ENCODE peak calls at places on chromosomes 3 and 15, in four cellular contexts. F is GM12878, K is K562, Q is GM12891. P is an unnamed sample.

GRCh38 chr15:84747423-84748273 is 744 bp upstream of the ZNF592 start:
- DNase-seq in F (no peak), Q (no peak), K (peak), P (peak)

GRCh38 chr3:150014782-150015181 is 44.1 kb upstream of the PFN2 start:
- DNase-seq in F (peak), K (no peak), Q (no peak), P (no peak)

GRCh38 chr3:46716461-46717441 is 918 bp downstream of the PRSS50 start:
- DNase-seq in K (no peak), Q (no peak), F (no peak), P (no peak)

GRCh38 chr3:56977561-56977889 is 82.9 kb upstream of the SPATA12 start:
- DNase-seq in K (no peak), F (no peak), Q (no peak), P (no peak)

GRCh38 chr3:165521131-165521871 is 315.9 kb downstream of the BCHE start:
- DNase-seq in K (no peak), F (no peak), Q (no peak), P (no peak)

GRCh38 chr3:65963787-65964707 is 74.7 kb downstream of the MAGI1 start:
- DNase-seq in K (peak), Q (peak), F (peak), P (no peak)

GRCh38 chr3:12470680-12471079 is 13.6 kb upstream of the TSEN2 start:
- DNase-seq in K (no peak), Q (no peak), F (no peak), P (no peak)

GRCh38 chr3:170585008-170585936 is 603 bp downstream of the SLC7A14 start:
- DNase-seq in Q (no peak), K (no peak), F (no peak), P (no peak)

GRCh38 chr15:46900992-46901391 is 816.3 kb upstream of the SEMA6D start:
- DNase-seq in Q (no peak), K (no peak), F (no peak), P (no peak)

GRCh38 chr3:38054166-38054991 is 15.4 kb downstream of the DLEC1 start:
- DNase-seq in K (no peak), Q (no peak), F (no peak), P (no peak)

GRCh38 chr15:70087708-70088352 is 9.9 kb downstream of the TLE3 start:
- DNase-seq in K (no peak), Q (no peak), F (no peak), P (no peak)

GRCh38 chr3:21290557-21290956 is 460.5 kb downstream of the ZNF385D start:
- DNase-seq in K (no peak), Q (no peak), F (no peak), P (no peak)

GRCh38 chr3:176953106-176954080 is 243.9 kb downstream of the TBL1XR1 start:
- DNase-seq in K (no peak), Q (no peak), F (no peak), P (no peak)

GRCh38 chr3:138408751-138409161 is 25.7 kb upstream of the ESYT3 start:
- DNase-seq in K (no peak), F (no peak), Q (no peak), P (no peak)

GRCh38 chr3:113606539-113607218 is 74.3 kb downstream of the SIDT1 start:
- DNase-seq in Q (peak), K (no peak), F (peak), P (peak)

GRCh38 chr3:53334742-53335141 is 12.6 kb downstream of the DCP1A start:
- DNase-seq in Q (no peak), F (no peak), K (no peak), P (no peak)

GRCh38 chr3:128784228-128784627 is 58.2 kb downstream of the RAB7A start:
- DNase-seq in K (peak), Q (no peak), F (no peak), P (peak)

GRCh38 chr3:189404797-189405484 is 226.2 kb upstream of the TP63 start:
- DNase-seq in Q (no peak), K (no peak), F (peak), P (no peak)

GRCh38 chr15:77104155-77104554 is 33.2 kb upstream of the TSPAN3 start:
- DNase-seq in F (no peak), K (no peak), Q (no peak), P (no peak)

GRCh38 chr3:170536712-170537111 is 49.2 kb downstream of the SLC7A14 start:
- DNase-seq in F (no peak), Q (no peak), K (no peak), P (no peak)

GRCh38 chr15:72203507-72203837 is 5.9 kb upstream of the GRAMD2A start:
- DNase-seq in K (no peak), Q (no peak), F (no peak), P (peak)

GRCh38 chr3:85050806-85051205 is 92.0 kb downstream of the CADM2 start:
- DNase-seq in Q (no peak), F (no peak), K (no peak), P (no peak)

GRCh38 chr3:99579246-99579645 is 59.1 kb upstream of the COL8A1 start:
- DNase-seq in Q (no peak), F (no peak), K (no peak), P (no peak)

GRCh38 chr15:85730001-85730820 is 64.5 kb downstream of the KLHL25 start:
- DNase-seq in Q (no peak), F (no peak), K (peak), P (peak)

GRCh38 chr3:172522871-172523818 is at the start of gene TNFSF10:
- DNase-seq in F (peak), Q (peak), K (peak), P (peak)

GRCh38 chr3:122245513-122246174 is 62.2 kb downstream of the CASR start:
- DNase-seq in K (no peak), F (no peak), Q (no peak), P (no peak)

GRCh38 chr15:58070801-58071418 is 5.4 kb upstream of the ALDH1A2 start:
- DNase-seq in Q (no peak), K (peak), F (no peak), P (peak)

GRCh38 chr3:13018039-13018431 is 55.2 kb downstream of the IQSEC1 start:
- DNase-seq in Q (no peak), K (no peak), F (no peak), P (no peak)

GRCh38 chr3:146832815-146833458 is 227.8 kb upstream of the PLSCR5 start:
- DNase-seq in F (no peak), K (no peak), Q (no peak), P (no peak)

GRCh38 chr15:57509121-57509520 is 82.6 kb upstream of the MYZAP start:
- DNase-seq in F (no peak), K (no peak), Q (no peak), P (no peak)

GRCh38 chr3:138172625-138173024 is 2.1 kb downstream of the DBR1 start:
- DNase-seq in K (no peak), F (no peak), Q (no peak), P (no peak)

DNA sequence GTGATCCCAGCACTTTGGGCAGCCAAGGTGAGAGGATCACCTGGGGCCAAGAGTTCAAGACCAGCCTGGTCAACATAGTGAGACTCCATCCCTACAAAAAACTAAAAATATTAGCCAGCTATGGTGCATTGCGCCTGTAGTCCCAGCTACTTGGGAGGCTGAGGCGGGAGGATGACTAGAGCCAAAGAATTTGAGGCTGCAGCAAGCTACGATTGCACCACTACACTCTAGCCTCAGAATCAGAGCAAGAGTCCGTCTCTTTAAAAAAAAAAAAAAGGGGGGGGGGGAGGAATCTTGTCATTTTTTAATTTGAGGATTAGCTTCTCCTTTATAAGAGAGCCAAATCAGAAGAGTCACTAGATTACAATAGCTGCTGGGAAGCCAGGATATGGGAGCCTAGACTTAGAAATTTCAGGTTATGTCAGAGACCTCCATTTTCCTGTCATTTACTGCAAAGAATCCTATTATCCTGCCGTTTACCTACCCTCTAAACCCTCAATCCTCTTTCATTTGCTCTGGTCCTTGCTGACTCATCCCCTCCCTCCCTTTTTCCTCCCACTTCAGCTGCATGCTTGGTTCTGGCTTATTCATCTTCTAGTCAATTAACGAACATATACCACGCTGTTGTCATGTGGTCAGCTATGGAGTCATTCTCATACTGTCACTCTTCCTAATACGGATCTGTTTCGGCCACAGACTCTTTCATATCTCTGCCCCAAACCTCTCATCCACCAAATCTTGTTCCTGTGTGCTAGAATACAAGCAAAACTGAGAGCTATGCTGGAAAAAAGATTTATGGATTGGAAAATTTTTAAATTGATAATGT is 83.8 kb upstream of the PPIB start:
- DNase-seq in K (peak), Q (peak), F (peak), P (peak)
- TF ChIP-seq SPI1 in K (no peak), Q (peak), F (peak), P (no peak)

GRCh38 chr3:43735618-43736017 is 44.9 kb downstream of the ABHD5 start:
- DNase-seq in Q (no peak), K (no peak), F (no peak), P (no peak)

GRCh38 chr3:43738305-43738704 is 47.6 kb downstream of the ABHD5 start:
- DNase-seq in F (no peak), K (no peak), Q (no peak), P (no peak)

GRCh38 chr3:43736558-43736995 is 45.8 kb downstream of the ABHD5 start:
- DNase-seq in F (no peak), Q (no peak), K (no peak), P (no peak)

GRCh38 chr3:43733459-43734384 is 43.0 kb downstream of the ABHD5 start:
- DNase-seq in F (no peak), K (no peak), Q (no peak), P (no peak)

GRCh38 chr3:43737001-43737440 is 46.3 kb downstream of the ABHD5 start:
- DNase-seq in F (no peak), K (no peak), Q (no peak), P (no peak)
- TF ChIP-seq SPI1 in F (no peak), K (no peak), Q (no peak), P (no peak)

DNA sequence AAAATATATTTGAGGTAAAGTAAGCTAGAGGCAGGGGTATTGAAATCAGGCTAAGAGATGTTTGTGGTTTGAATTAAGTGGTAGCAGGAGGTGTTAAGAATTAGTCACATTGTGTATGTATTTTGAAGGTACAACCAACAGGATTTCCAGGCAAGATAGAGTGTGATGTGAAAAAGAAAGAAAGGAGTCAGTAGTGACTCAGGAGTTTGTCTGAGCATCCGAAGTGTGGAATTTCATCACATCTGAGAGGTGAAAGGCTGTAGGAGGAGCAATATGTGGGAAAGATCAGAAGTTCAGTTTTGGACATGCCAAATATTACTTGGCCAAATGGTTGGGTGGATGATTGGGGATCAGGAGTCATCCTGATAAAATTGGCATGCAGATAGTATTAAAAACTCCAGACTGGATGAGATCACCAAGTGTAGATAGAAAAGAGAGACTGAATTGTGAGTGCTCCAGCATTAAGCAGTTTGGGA is 32.1 kb upstream of the EBLN2 start:
- DNase-seq in K (no peak), Q (no peak), F (no peak), P (no peak)
- TF ChIP-seq SPI1 in K (no peak), Q (no peak), F (no peak), P (no peak)

GRCh38 chr15:39028069-39028468 is 463.5 kb upstream of the RASGRP1 start:
- DNase-seq in K (no peak), Q (no peak), F (no peak), P (no peak)

GRCh38 chr15:39034816-39035215 is 470.2 kb upstream of the RASGRP1 start:
- DNase-seq in K (no peak), F (no peak), Q (no peak), P (no peak)

GRCh38 chr15:39031596-39031995 is 467.0 kb upstream of the RASGRP1 start:
- DNase-seq in Q (no peak), K (no peak), F (no peak), P (no peak)

GRCh38 chr15:39025881-39026280 is 461.3 kb upstream of the RASGRP1 start:
- DNase-seq in K (no peak), Q (no peak), F (no peak), P (no peak)

DNA sequence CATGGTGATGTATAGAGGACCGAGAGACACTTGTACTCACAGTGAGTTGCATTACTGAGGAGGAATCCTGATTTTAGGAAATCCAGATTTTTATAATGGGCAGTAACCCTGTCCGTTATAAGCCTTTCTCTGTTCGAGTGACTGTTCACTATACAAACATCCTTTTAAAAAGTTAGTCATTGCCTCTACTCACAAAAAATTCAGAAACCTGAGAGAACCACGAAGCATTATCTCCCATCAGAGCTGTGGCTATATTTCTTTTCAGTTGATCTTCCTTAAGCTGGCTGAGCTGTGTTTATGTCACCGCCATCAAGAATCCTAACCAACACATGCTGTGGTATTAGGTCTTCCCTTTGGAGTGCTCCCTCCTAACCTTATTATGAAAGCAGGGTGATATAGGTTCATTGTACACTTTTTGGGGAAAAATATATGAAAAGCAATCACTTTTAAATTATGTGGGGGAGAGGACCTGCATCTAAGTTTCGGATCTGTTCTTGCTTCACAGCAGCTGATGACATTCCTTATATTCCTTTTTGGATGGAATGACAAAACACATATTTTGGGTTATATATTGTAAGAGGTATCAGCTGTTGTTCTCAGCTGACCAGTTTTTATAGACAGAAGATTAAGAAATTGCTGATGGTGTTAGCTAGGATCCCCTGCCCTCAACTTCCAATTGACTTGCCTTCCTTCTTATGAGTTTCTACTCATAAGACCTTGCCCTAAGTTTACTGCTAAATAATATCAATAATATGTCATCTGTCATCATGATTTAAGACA is 465.9 kb upstream of the RASGRP1 start:
- DNase-seq in K (no peak), F (no peak), Q (no peak), P (no peak)
- TF ChIP-seq SPI1 in K (no peak), F (no peak), Q (no peak), P (no peak)

DNA sequence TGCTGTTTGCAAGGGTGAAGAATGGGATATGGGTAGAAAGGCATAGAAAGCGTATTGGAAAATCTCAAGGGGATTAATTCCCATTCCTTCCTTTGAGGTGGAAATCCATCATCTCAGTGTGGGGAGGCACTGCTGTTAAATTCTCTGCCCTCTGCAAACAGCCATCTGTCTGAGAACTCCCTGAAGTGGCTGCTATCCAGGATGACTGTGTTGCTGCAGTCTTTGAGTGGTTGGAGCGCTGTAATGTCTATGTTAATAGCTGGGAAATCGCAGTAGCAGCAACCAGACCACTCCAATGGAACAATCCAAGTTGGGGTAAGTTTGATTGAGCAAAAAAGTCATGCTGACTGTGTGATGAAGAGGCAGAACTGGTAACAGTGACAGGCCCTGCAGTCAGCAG is 625.9 kb downstream of the NLGN1 start:
- DNase-seq in Q (no peak), K (no peak), F (no peak), P (no peak)
- TF ChIP-seq SPI1 in Q (no peak), K (no peak), F (no peak), P (no peak)

GRCh38 chr15:40744810-40745152 is 10.3 kb downstream of the RMDN3 start:
- DNase-seq in Q (no peak), F (no peak), K (no peak), P (no peak)

GRCh38 chr15:40746916-40747418 is 8.1 kb downstream of the RMDN3 start:
- DNase-seq in Q (no peak), F (no peak), K (no peak), P (peak)

GRCh38 chr15:40747685-40748631 is 7.1 kb downstream of the RMDN3 start:
- DNase-seq in F (no peak), Q (no peak), K (no peak), P (peak)

GRCh38 chr15:40743466-40743865 is 11.6 kb downstream of the RMDN3 start:
- DNase-seq in Q (no peak), F (no peak), K (no peak), P (no peak)

DNA sequence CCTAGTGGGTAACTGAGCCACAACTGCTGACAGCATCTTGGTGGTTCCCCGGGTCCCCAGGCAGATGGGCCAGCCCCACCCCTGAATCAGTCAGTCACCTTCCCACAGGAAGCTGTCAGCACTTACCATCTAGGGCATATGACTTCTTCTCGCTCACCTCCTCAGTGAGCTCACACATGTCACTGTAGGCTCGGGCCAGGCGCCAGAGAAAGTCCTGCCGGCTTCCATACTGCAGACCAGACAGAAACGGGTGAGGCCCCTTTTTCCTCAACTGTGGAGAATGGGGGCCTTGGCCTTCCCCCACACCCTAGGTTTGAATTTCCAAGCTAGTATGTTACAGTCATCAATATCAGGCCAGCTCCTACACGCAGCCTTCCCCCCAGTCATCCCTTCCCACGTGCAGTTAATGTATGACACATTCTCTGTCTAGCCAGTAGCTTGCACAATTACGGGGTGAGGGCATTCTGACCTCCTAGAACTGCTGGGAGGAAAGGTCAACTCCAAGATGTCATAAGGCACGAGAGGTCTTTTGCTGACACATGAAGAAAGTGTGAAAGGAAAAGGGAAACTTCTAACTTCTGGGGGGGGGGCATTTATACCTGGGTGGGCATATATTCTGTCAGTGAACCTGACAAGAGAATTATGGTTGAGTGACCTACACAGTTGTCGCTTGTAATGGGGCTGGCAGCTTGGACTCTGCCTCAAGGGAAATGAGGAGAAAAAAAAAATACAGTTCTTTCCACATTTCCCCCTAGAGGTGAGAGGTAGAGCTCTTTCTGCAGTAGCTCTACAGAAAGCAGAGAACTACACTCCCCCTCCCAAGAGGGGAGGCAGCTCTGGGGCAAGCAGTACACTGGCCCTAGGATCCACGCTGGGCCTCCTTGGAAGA is 10.9 kb downstream of the RMDN3 start:
- DNase-seq in K (no peak), F (no peak), Q (no peak), P (peak)
- TF ChIP-seq SPI1 in K (no peak), F (no peak), Q (no peak), P (no peak)

GRCh38 chr3:115676336-115676735 is 53.0 kb downstream of the GAP43 start:
- DNase-seq in K (no peak), Q (no peak), F (no peak), P (no peak)
- TF ChIP-seq SPI1 in K (no peak), Q (no peak), F (no peak), P (no peak)

P was measured in HL-60.